ENCODE peak calls at places on chromosomes 2 and 18, in six cellular contexts. S is PC-3; B is GM12865; K is EH; J is stimulated activated CD8-positive, alpha-beta memory T cell treated with anti-CD3 and anti-CD28 coated beads, Interleukin-15, amount 100 ng/mL, for 24 hours; C is esophagus squamous epithelium. W is an unnamed sample.

GRCh38 chr18:59646946-59647307 is 50.3 kb downstream of the CCBE1 start:
- DNase-seq in B (no peak), K (peak; percentile 70), S (no peak), C (no peak), J (no peak), W (no peak)

GRCh38 chr18:79851489-79851888 is 53.8 kb downstream of the KCNG2 start:
- DNase-seq in J (no peak), K (no peak), S (no peak), C (no peak), B (no peak), W (no peak)

GRCh38 chr2:216689397-216689796 is 6.0 kb downstream of the IGFBP5 start:
- DNase-seq in S (no peak), J (no peak), C (no peak), B (no peak), K (no peak), W (no peak)

GRCh38 chr2:28395334-28396061 is 2.8 kb downstream of the FOSL2 start:
- DNase-seq in J (no peak), C (no peak), S (peak; percentile 53), B (no peak), K (peak; percentile 78), W (peak; percentile 51)

GRCh38 chr2:202541137-202541536 is 93.6 kb upstream of the FAM117B start:
- DNase-seq in B (no peak), C (no peak), J (no peak), K (no peak), S (no peak), W (no peak)

GRCh38 chr2:165109915-165110314 is 93.9 kb downstream of the SCN3A start:
- DNase-seq in C (no peak), J (no peak), K (no peak), B (no peak), S (no peak), W (no peak)

GRCh38 chr2:240111253-240111652 is 24.9 kb downstream of the COPS9 start:
- DNase-seq in B (no peak), K (peak; percentile 27), J (no peak), C (no peak), S (no peak), W (peak; percentile 9)

GRCh38 chr2:19355931-19356544 is 2.4 kb downstream of the OSR1 start:
- DNase-seq in B (no peak), S (no peak), K (peak; percentile 30), J (no peak), C (no peak), W (peak; percentile 16)

GRCh38 chr2:111091811-111092211 is 28.9 kb upstream of the BCL2L11 start:
- DNase-seq in K (no peak), C (no peak), J (no peak), B (peak; percentile 21), S (no peak), W (no peak)

GRCh38 chr2:65939687-65940086 is 495.2 kb upstream of the MEIS1 start:
- DNase-seq in J (no peak), K (no peak), B (no peak), S (no peak), C (no peak), W (no peak)

GRCh38 chr2:240435457-240435954 is at the start of gene GPC1:
- DNase-seq in C (no peak), S (peak; percentile 83), J (peak; percentile 26), K (peak; percentile 86), B (peak; percentile 72), W (peak; percentile 82)

GRCh38 chr2:193963472-193964119 is 1693.4 kb upstream of the SLC39A10 start:
- DNase-seq in K (no peak), J (no peak), S (peak; percentile 66), B (peak; percentile 21), C (no peak), W (no peak)

GRCh38 chr2:229852565-229852964 is 69.2 kb downstream of the TRIP12 start:
- DNase-seq in J (no peak), S (peak; percentile 26), K (peak; percentile 70), B (peak; percentile 80), C (peak; percentile 2), W (peak; percentile 46)

GRCh38 chr18:32714571-32715148 is 58.2 kb downstream of the KLHL14 start:
- DNase-seq in J (no peak), K (no peak), S (peak; percentile 56), B (peak; percentile 68), C (no peak), W (no peak)